ENCODE peak calls at places on chromosomes 5 and 9, in seven cellular contexts. One of them, this sample, is unnamed.

GRCh38 chr5:177462021-177462670 is 11.3 kb downstream of the DBN1 start:
- DNase-seq in B cell: no peak
- DNase-seq in CD4-positive, alpha-beta T cell: no peak
- DNase-seq in uterus: no peak
- DNase-seq in GM10248: no peak
- DNase-seq in AG04450: no peak
- DNase-seq in heart right ventricle: peak; percentile 65
- DNase-seq in this sample: peak; percentile 48

GRCh38 chr5:122915717-122916399 is 70.4 kb downstream of the SNX24 start:
- DNase-seq in AG04450: no peak
- DNase-seq in uterus: no peak
- DNase-seq in CD4-positive, alpha-beta T cell: no peak
- DNase-seq in heart right ventricle: no peak
- DNase-seq in GM10248: peak; percentile 62
- DNase-seq in B cell: no peak
- DNase-seq in this sample: no peak

GRCh38 chr9:135154050-135154570 is 66.6 kb downstream of the OLFM1 start:
- DNase-seq in uterus: no peak
- DNase-seq in AG04450: no peak
- DNase-seq in CD4-positive, alpha-beta T cell: no peak
- DNase-seq in GM10248: no peak
- DNase-seq in heart right ventricle: no peak
- DNase-seq in B cell: no peak
- DNase-seq in this sample: no peak

GRCh38 chr5:172746725-172747124 is 24.3 kb downstream of the DUSP1 start:
- DNase-seq in GM10248: no peak
- DNase-seq in uterus: no peak
- DNase-seq in AG04450: no peak
- DNase-seq in B cell: no peak
- DNase-seq in heart right ventricle: no peak
- DNase-seq in CD4-positive, alpha-beta T cell: no peak
- DNase-seq in this sample: no peak

GRCh38 chr5:10987881-10988504 is 227.0 kb upstream of the DAP start:
- DNase-seq in heart right ventricle: peak; percentile 77
- DNase-seq in B cell: no peak
- DNase-seq in AG04450: no peak
- DNase-seq in GM10248: peak; percentile 73
- DNase-seq in uterus: peak; percentile 16
- DNase-seq in CD4-positive, alpha-beta T cell: peak; percentile 61
- DNase-seq in this sample: peak; percentile 84

GRCh38 chr5:56514246-56514645 is 281.1 kb upstream of the ANKRD55 start:
- DNase-seq in B cell: no peak
- DNase-seq in CD4-positive, alpha-beta T cell: no peak
- DNase-seq in GM10248: no peak
- DNase-seq in uterus: no peak
- DNase-seq in AG04450: no peak
- DNase-seq in heart right ventricle: no peak
- DNase-seq in this sample: no peak

GRCh38 chr9:112403802-112404201 is 23.9 kb downstream of the HSDL2 start:
- DNase-seq in AG04450: no peak
- DNase-seq in uterus: no peak
- DNase-seq in heart right ventricle: no peak
- DNase-seq in B cell: no peak
- DNase-seq in GM10248: no peak
- DNase-seq in CD4-positive, alpha-beta T cell: no peak
- DNase-seq in this sample: no peak

GRCh38 chr5:137696481-137696880 is 39.4 kb downstream of the KLHL3 start:
- DNase-seq in CD4-positive, alpha-beta T cell: no peak
- DNase-seq in heart right ventricle: no peak
- DNase-seq in AG04450: no peak
- DNase-seq in uterus: no peak
- DNase-seq in B cell: no peak
- DNase-seq in GM10248: no peak
- DNase-seq in this sample: peak; percentile 77

GRCh38 chr5:95526871-95527270 is 27.9 kb downstream of the SKIC3 start:
- DNase-seq in heart right ventricle: no peak
- DNase-seq in CD4-positive, alpha-beta T cell: no peak
- DNase-seq in AG04450: no peak
- DNase-seq in B cell: no peak
- DNase-seq in uterus: no peak
- DNase-seq in GM10248: no peak
- DNase-seq in this sample: no peak

GRCh38 chr5:39714036-39714698 is 289.4 kb upstream of the DAB2 start:
- DNase-seq in CD4-positive, alpha-beta T cell: peak; percentile 21
- DNase-seq in uterus: no peak
- DNase-seq in heart right ventricle: peak; percentile 7
- DNase-seq in B cell: no peak
- DNase-seq in AG04450: peak; percentile 39
- DNase-seq in GM10248: peak; percentile 13
- DNase-seq in this sample: peak; percentile 53

GRCh38 chr5:9546973-9547947 is 1.4 kb upstream of the SEMA5A start:
- DNase-seq in AG04450: peak; percentile 61
- DNase-seq in GM10248: no peak
- DNase-seq in uterus: no peak
- DNase-seq in B cell: no peak
- DNase-seq in CD4-positive, alpha-beta T cell: no peak
- DNase-seq in heart right ventricle: peak; percentile 18
- DNase-seq in this sample: no peak

GRCh38 chr5:95959051-95959963 is 2.3 kb downstream of the ELL2 start:
- DNase-seq in AG04450: no peak
- DNase-seq in uterus: no peak
- DNase-seq in B cell: no peak
- DNase-seq in GM10248: no peak
- DNase-seq in heart right ventricle: no peak
- DNase-seq in CD4-positive, alpha-beta T cell: no peak
- DNase-seq in this sample: peak; percentile 1

GRCh38 chr9:129026442-129027223 is 1.5 kb downstream of the SH3GLB2 start:
- DNase-seq in uterus: no peak
- DNase-seq in CD4-positive, alpha-beta T cell: no peak
- DNase-seq in AG04450: no peak
- DNase-seq in GM10248: no peak
- DNase-seq in heart right ventricle: no peak
- DNase-seq in B cell: no peak
- DNase-seq in this sample: no peak

GRCh38 chr5:17379188-17379951 is 118.7 kb upstream of the TAF11L2 start:
- DNase-seq in AG04450: no peak
- DNase-seq in GM10248: no peak
- DNase-seq in B cell: no peak
- DNase-seq in CD4-positive, alpha-beta T cell: no peak
- DNase-seq in uterus: no peak
- DNase-seq in heart right ventricle: no peak
- DNase-seq in this sample: no peak

DNA sequence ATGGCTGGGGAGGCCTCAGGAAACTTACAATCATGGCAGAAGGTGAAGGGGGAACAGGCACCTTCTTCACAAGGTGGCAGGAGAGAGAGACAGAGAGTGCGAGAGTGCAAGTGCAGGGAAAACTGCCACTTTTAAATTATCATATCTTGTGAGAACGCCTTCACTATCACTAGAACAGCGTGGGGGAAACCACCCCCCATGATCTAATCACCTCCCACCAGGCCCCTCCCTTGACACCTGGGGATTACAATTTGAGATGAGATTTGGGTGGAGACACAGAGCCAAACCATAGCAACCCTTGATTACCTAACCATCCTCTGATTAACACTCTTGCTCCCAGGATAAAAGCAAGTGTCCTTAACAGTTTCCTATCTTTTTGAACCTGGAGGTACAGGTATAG is 21.1 kb downstream of the ADAMTS19 start:
- DNase-seq in GM10248: no peak
- DNase-seq in uterus: no peak
- DNase-seq in CD4-positive, alpha-beta T cell: no peak
- DNase-seq in heart right ventricle: no peak
- DNase-seq in AG04450: no peak
- DNase-seq in B cell: no peak
- DNase-seq in this sample: no peak
- TF ChIP-seq CTCF in GM10248: no peak
- TF ChIP-seq CTCF in uterus: no peak
- TF ChIP-seq CTCF in CD4-positive, alpha-beta T cell: no peak
- TF ChIP-seq CTCF in heart right ventricle: no peak
- TF ChIP-seq CTCF in AG04450: no peak
- TF ChIP-seq CTCF in B cell: no peak
- TF ChIP-seq CTCF in this sample: no peak

GRCh38 chr5:151463137-151464029 is 16.0 kb downstream of the SLC36A1 start:
- DNase-seq in B cell: no peak
- DNase-seq in CD4-positive, alpha-beta T cell: no peak
- DNase-seq in GM10248: no peak
- DNase-seq in uterus: no peak
- DNase-seq in AG04450: no peak
- DNase-seq in heart right ventricle: no peak
- DNase-seq in this sample: peak; percentile 10
- TF ChIP-seq CTCF in B cell: no peak
- TF ChIP-seq CTCF in CD4-positive, alpha-beta T cell: peak; percentile 15
- TF ChIP-seq CTCF in GM10248: peak; percentile 34
- TF ChIP-seq CTCF in uterus: no peak
- TF ChIP-seq CTCF in AG04450: peak; percentile 40
- TF ChIP-seq CTCF in heart right ventricle: no peak
- TF ChIP-seq CTCF in this sample: no peak

GRCh38 chr5:42876375-42876844 is 64.7 kb upstream of the SELENOP start:
- DNase-seq in heart right ventricle: no peak
- DNase-seq in uterus: no peak
- DNase-seq in CD4-positive, alpha-beta T cell: no peak
- DNase-seq in GM10248: no peak
- DNase-seq in B cell: no peak
- DNase-seq in AG04450: no peak
- DNase-seq in this sample: no peak
- TF ChIP-seq CTCF in heart right ventricle: no peak
- TF ChIP-seq CTCF in uterus: no peak
- TF ChIP-seq CTCF in CD4-positive, alpha-beta T cell: no peak
- TF ChIP-seq CTCF in GM10248: no peak
- TF ChIP-seq CTCF in B cell: no peak
- TF ChIP-seq CTCF in AG04450: no peak
- TF ChIP-seq CTCF in this sample: no peak

DNA sequence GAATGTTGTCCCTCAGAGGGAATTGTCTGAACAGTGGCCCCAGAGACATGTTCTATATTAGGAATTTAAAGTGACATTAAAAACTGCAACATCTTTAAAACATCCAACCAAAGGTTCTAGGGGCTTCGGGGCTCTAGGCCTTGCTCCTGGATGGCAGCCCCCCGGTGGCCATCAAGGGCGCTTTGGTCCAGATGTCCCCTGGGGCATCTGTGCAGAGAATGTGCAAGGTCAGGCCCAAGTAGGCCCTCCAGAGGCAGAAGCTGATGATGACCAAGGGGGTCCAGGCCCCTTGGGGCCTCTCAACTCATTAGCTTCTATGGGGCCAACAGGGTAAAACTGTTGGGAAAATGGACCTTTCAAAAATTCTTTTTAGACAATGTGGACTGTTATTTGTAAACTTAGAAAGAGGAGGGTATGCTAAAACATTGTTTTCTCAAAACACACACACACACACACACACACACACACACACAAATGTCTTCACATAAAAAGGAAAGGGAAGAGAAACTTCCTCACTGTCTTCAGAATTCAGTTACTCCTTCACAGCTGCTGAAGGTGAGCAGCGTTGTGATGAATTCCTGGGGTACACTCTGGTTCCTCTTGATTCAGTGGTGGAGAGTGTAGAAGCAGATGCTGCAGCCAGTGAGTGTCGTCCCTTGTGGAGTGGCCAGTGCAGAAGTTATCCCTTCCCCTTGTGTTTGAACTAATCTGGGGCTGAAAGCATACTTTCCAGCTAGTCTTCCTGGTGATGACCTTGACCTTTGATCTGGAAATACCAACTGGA is 125.2 kb downstream of the WDR41 start:
- DNase-seq in heart right ventricle: no peak
- DNase-seq in AG04450: no peak
- DNase-seq in uterus: no peak
- DNase-seq in CD4-positive, alpha-beta T cell: no peak
- DNase-seq in GM10248: no peak
- DNase-seq in B cell: no peak
- DNase-seq in this sample: no peak
- TF ChIP-seq CTCF in heart right ventricle: no peak
- TF ChIP-seq CTCF in AG04450: no peak
- TF ChIP-seq CTCF in uterus: no peak
- TF ChIP-seq CTCF in CD4-positive, alpha-beta T cell: no peak
- TF ChIP-seq CTCF in GM10248: no peak
- TF ChIP-seq CTCF in B cell: no peak
- TF ChIP-seq CTCF in this sample: no peak

DNA sequence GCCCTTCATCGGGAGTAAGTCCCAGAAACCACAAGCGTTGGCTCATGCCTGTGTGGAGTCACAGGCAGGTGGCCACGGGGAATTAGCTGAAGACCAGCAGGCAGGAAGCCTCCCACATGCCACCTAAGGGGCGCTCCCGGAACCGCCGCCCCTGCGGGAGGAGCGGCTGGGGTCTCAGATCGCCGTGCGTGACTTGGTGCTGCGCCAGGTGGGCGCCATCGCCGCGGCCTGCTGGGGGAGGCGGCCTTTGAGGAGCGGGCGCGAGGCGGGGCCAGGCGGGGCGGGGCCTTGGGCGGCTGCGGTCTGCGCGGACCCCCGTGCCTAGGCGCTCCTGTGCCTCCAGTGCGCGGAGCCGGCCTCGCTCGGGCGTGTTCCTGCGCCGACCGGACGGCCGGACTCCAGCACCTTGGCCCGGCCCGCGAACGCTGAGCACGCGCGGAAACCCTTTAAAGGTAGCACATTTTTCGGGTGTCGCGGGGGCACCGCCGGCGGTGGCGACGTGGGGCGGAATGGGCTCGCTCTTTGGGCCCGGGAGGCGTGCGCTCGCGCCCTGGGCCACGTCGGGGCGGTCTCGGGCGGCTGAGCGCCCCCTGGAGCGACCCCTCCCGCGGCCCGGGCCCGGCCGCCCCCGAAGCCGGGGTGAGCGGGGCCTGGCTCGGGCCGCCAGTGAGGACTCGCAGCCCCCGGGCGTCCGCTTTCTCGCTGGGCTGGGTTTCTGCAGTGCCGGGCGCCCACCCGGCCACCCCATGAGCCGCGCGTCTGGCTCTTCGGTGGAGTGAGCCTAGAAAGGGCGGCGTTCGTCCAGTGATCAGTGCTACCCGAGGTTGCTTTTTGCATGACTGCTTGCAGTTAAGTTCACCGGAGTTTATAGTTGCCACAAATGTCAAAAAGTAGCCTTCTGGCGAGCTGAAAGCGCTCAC is 24.5 kb downstream of the LECT2 start:
- DNase-seq in CD4-positive, alpha-beta T cell: no peak
- DNase-seq in heart right ventricle: no peak
- DNase-seq in uterus: no peak
- DNase-seq in GM10248: no peak
- DNase-seq in AG04450: no peak
- DNase-seq in B cell: no peak
- DNase-seq in this sample: no peak
- TF ChIP-seq CTCF in CD4-positive, alpha-beta T cell: no peak
- TF ChIP-seq CTCF in heart right ventricle: no peak
- TF ChIP-seq CTCF in uterus: no peak
- TF ChIP-seq CTCF in GM10248: no peak
- TF ChIP-seq CTCF in AG04450: peak; percentile 2
- TF ChIP-seq CTCF in B cell: no peak
- TF ChIP-seq CTCF in this sample: no peak

DNA sequence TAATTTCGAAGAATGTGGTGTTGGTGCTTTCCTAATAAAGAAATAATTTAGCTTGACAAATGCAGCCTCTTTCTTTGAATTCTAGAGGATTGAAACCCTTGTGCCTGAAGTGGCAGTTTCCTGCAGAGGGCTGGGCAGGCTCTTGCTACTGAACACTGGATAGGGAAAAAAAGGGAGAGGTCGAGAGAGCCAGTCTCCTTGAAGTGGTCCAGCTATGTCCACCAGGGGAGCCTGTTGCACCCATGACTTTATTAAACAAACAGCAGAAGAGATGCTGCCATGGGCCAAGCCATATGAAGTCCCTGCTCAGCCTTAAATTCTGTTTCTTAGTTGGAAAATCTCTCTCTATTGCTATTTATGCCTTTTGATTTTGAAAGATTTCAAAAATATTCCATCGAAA is 178.4 kb downstream of the SMARCA2 start:
- DNase-seq in heart right ventricle: no peak
- DNase-seq in AG04450: no peak
- DNase-seq in B cell: no peak
- DNase-seq in uterus: no peak
- DNase-seq in GM10248: no peak
- DNase-seq in CD4-positive, alpha-beta T cell: no peak
- DNase-seq in this sample: no peak
- TF ChIP-seq CTCF in heart right ventricle: no peak
- TF ChIP-seq CTCF in AG04450: no peak
- TF ChIP-seq CTCF in B cell: no peak
- TF ChIP-seq CTCF in uterus: no peak
- TF ChIP-seq CTCF in GM10248: no peak
- TF ChIP-seq CTCF in CD4-positive, alpha-beta T cell: no peak
- TF ChIP-seq CTCF in this sample: no peak

This sample was measured in activated CD8-positive, alpha-beta T cell treated with anti-CD3 and anti-CD28 coated beads for 36 hours.